ENCODE peak calls at places on chromosomes 2 and 18, in eight cellular contexts. One of them, this sample, is unnamed.

GRCh38 chr2:202135111-202135874 is 62.2 kb downstream of the KIAA2012 start:
- DNase-seq in OCI-LY7: no peak
- DNase-seq in Peyer's patch: peak; percentile 22
- DNase-seq in naive thymus-derived CD4-positive, alpha-beta T cell: no peak
- DNase-seq in adrenal gland: no peak
- DNase-seq in A549: peak; percentile 78
- DNase-seq in heart right ventricle: peak; percentile 71
- DNase-seq in kidney: peak; percentile 92
- DNase-seq in this sample: peak; percentile 88

GRCh38 chr2:239781461-239781860 is 243.7 kb downstream of the NDUFA10 start:
- DNase-seq in Peyer's patch: no peak
- DNase-seq in A549: no peak
- DNase-seq in adrenal gland: peak; percentile 6
- DNase-seq in naive thymus-derived CD4-positive, alpha-beta T cell: no peak
- DNase-seq in heart right ventricle: no peak
- DNase-seq in OCI-LY7: no peak
- DNase-seq in kidney: no peak
- DNase-seq in this sample: no peak

GRCh38 chr2:238168196-238168815 is 9.5 kb downstream of the ERFE start:
- DNase-seq in Peyer's patch: no peak
- DNase-seq in naive thymus-derived CD4-positive, alpha-beta T cell: no peak
- DNase-seq in heart right ventricle: no peak
- DNase-seq in adrenal gland: no peak
- DNase-seq in A549: no peak
- DNase-seq in OCI-LY7: no peak
- DNase-seq in kidney: no peak
- DNase-seq in this sample: peak; percentile 71

GRCh38 chr2:232455426-232456255 is at the start of gene ALPI:
- DNase-seq in A549: no peak
- DNase-seq in Peyer's patch: no peak
- DNase-seq in heart right ventricle: no peak
- DNase-seq in adrenal gland: no peak
- DNase-seq in kidney: no peak
- DNase-seq in OCI-LY7: no peak
- DNase-seq in naive thymus-derived CD4-positive, alpha-beta T cell: no peak
- DNase-seq in this sample: peak; percentile 45

GRCh38 chr2:227043981-227044380 is 120.0 kb downstream of the COL4A4 start:
- DNase-seq in Peyer's patch: no peak
- DNase-seq in naive thymus-derived CD4-positive, alpha-beta T cell: no peak
- DNase-seq in kidney: no peak
- DNase-seq in A549: no peak
- DNase-seq in OCI-LY7: no peak
- DNase-seq in heart right ventricle: no peak
- DNase-seq in adrenal gland: no peak
- DNase-seq in this sample: no peak

GRCh38 chr2:108614659-108615058 is 80.4 kb downstream of the LIMS1 start:
- DNase-seq in heart right ventricle: no peak
- DNase-seq in Peyer's patch: no peak
- DNase-seq in naive thymus-derived CD4-positive, alpha-beta T cell: no peak
- DNase-seq in adrenal gland: no peak
- DNase-seq in OCI-LY7: no peak
- DNase-seq in kidney: no peak
- DNase-seq in A549: no peak
- DNase-seq in this sample: no peak

GRCh38 chr2:101446869-101447268 is 28.0 kb downstream of the RFX8 start:
- DNase-seq in naive thymus-derived CD4-positive, alpha-beta T cell: no peak
- DNase-seq in heart right ventricle: no peak
- DNase-seq in Peyer's patch: no peak
- DNase-seq in A549: no peak
- DNase-seq in adrenal gland: no peak
- DNase-seq in OCI-LY7: no peak
- DNase-seq in kidney: no peak
- DNase-seq in this sample: no peak

GRCh38 chr18:10419420-10420103 is 34.9 kb upstream of the APCDD1 start:
- DNase-seq in OCI-LY7: no peak
- DNase-seq in A549: no peak
- DNase-seq in heart right ventricle: no peak
- DNase-seq in naive thymus-derived CD4-positive, alpha-beta T cell: no peak
- DNase-seq in kidney: no peak
- DNase-seq in Peyer's patch: no peak
- DNase-seq in adrenal gland: no peak
- DNase-seq in this sample: no peak

GRCh38 chr2:230162981-230163380 is 56.8 kb downstream of the SP110 start:
- DNase-seq in A549: no peak
- DNase-seq in adrenal gland: no peak
- DNase-seq in OCI-LY7: no peak
- DNase-seq in heart right ventricle: no peak
- DNase-seq in naive thymus-derived CD4-positive, alpha-beta T cell: no peak
- DNase-seq in kidney: no peak
- DNase-seq in Peyer's patch: no peak
- DNase-seq in this sample: no peak

GRCh38 chr2:130790808-130791616 is 35.7 kb downstream of the AMER3 start:
- DNase-seq in OCI-LY7: no peak
- DNase-seq in kidney: no peak
- DNase-seq in heart right ventricle: no peak
- DNase-seq in A549: no peak
- DNase-seq in adrenal gland: no peak
- DNase-seq in naive thymus-derived CD4-positive, alpha-beta T cell: no peak
- DNase-seq in Peyer's patch: no peak
- DNase-seq in this sample: no peak

GRCh38 chr2:218368621-218369153 is 12.0 kb downstream of the CATIP start:
- DNase-seq in OCI-LY7: no peak
- DNase-seq in heart right ventricle: peak; percentile 38
- DNase-seq in Peyer's patch: no peak
- DNase-seq in naive thymus-derived CD4-positive, alpha-beta T cell: no peak
- DNase-seq in kidney: peak; percentile 77
- DNase-seq in adrenal gland: no peak
- DNase-seq in A549: no peak
- DNase-seq in this sample: peak; percentile 56

GRCh38 chr2:120468136-120468535 is 122.2 kb downstream of the INHBB start:
- DNase-seq in adrenal gland: no peak
- DNase-seq in heart right ventricle: no peak
- DNase-seq in kidney: peak; percentile 54
- DNase-seq in A549: no peak
- DNase-seq in OCI-LY7: no peak
- DNase-seq in naive thymus-derived CD4-positive, alpha-beta T cell: no peak
- DNase-seq in Peyer's patch: no peak
- DNase-seq in this sample: peak; percentile 30

GRCh38 chr18:75727479-75727878 is 300.0 kb upstream of the SMIM21 start:
- DNase-seq in Peyer's patch: no peak
- DNase-seq in naive thymus-derived CD4-positive, alpha-beta T cell: peak; percentile 8
- DNase-seq in heart right ventricle: peak; percentile 36
- DNase-seq in kidney: no peak
- DNase-seq in A549: peak; percentile 19
- DNase-seq in adrenal gland: no peak
- DNase-seq in OCI-LY7: peak; percentile 0
- DNase-seq in this sample: no peak

GRCh38 chr2:149004836-149005235 is 33.7 kb upstream of the LYPD6B start:
- DNase-seq in kidney: no peak
- DNase-seq in Peyer's patch: no peak
- DNase-seq in A549: no peak
- DNase-seq in adrenal gland: no peak
- DNase-seq in heart right ventricle: no peak
- DNase-seq in naive thymus-derived CD4-positive, alpha-beta T cell: no peak
- DNase-seq in OCI-LY7: no peak
- DNase-seq in this sample: no peak

DNA sequence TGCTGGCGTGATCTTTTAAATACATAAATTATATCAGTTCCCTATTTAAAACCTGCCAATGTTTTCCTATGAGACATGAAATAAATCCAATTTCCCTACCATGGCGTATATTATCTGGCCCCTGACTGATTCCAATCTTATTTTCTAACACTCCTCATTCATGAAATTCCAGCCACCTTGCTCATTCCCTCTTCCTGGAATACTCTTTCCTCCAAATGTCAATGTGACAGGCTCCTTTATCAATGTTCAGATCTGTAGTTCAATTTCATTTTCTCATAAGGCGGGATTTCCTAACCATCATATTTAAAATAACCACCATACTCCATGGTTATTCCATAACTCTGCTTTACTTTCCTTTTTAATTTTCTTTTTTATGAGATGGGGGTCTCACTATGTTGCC is 22.0 kb downstream of the SP3 start:
- DNase-seq in kidney: no peak
- DNase-seq in heart right ventricle: no peak
- DNase-seq in OCI-LY7: no peak
- DNase-seq in Peyer's patch: no peak
- DNase-seq in naive thymus-derived CD4-positive, alpha-beta T cell: no peak
- DNase-seq in adrenal gland: no peak
- DNase-seq in A549: no peak
- DNase-seq in this sample: no peak
- H3K4me1 ChIP-seq in kidney: peaks cover 4% of the 10 kb centered on the region
- H3K4me1 ChIP-seq in heart right ventricle: peaks cover 79% of the 10 kb centered on the region
- H3K4me1 ChIP-seq in OCI-LY7: peaks cover 53% of the 10 kb centered on the region
- H3K4me1 ChIP-seq in Peyer's patch: peaks cover 26% of the 10 kb centered on the region
- H3K4me1 ChIP-seq in naive thymus-derived CD4-positive, alpha-beta T cell: peaks cover 54% of the 10 kb centered on the region
- H3K4me1 ChIP-seq in adrenal gland: peaks cover 9% of the 10 kb centered on the region
- H3K4me1 ChIP-seq in A549: peaks cover 50% of the 10 kb centered on the region
- H3K4me1 ChIP-seq in this sample: no peaks in the 10 kb centered on the region

DNA sequence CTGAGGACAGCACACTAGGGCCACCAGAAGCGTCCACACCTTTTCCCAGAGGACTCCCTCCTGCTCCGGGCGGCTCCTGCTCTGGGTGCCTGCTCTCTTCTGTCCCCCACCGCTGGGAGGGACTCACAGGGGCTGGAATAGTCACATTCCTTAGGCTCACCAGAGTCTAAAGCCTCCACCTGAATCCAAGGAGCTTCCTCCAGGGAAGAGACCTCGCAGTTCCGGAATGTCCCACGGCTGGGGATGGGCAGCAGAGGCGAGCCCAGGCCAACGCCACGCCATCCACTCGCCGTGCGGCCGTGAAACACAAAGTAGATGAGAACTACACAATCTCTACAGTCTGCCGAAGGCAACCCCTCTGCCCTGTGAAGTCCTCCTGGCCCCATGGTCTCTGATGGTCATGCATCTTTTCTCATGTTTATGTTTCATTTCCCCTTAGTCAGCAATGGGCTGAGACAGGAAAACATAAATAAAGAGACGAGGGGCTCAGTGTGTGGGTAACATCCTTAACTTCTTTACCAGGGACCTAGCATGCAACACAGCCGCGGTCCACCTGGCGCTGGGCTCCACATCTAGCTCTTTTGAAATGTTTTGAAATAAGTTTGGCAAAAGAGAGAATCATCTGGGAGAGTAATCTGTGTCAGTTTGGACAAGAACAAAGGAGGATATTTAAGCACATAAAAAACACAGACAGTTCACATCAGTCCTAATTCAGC is 98.4 kb downstream of the PXDN start:
- DNase-seq in kidney: peak; percentile 71
- DNase-seq in Peyer's patch: no peak
- DNase-seq in OCI-LY7: no peak
- DNase-seq in heart right ventricle: no peak
- DNase-seq in A549: no peak
- DNase-seq in naive thymus-derived CD4-positive, alpha-beta T cell: no peak
- DNase-seq in adrenal gland: no peak
- DNase-seq in this sample: peak; percentile 30
- H3K27ac ChIP-seq in kidney: no peak overlapping the region
- H3K27ac ChIP-seq in Peyer's patch: no peak overlapping the region
- H3K27ac ChIP-seq in OCI-LY7: no peak overlapping the region
- H3K27ac ChIP-seq in heart right ventricle: peak overlapping the region; percentile 44
- H3K27ac ChIP-seq in A549: no peak overlapping the region
- H3K27ac ChIP-seq in naive thymus-derived CD4-positive, alpha-beta T cell: no peak overlapping the region
- H3K27ac ChIP-seq in adrenal gland: no peak overlapping the region
- H3K27ac ChIP-seq in this sample: no peak overlapping the region

GRCh38 chr2:205685314-205686230 is 3.3 kb downstream of the NRP2 start:
- DNase-seq in Peyer's patch: no peak
- DNase-seq in naive thymus-derived CD4-positive, alpha-beta T cell: no peak
- DNase-seq in adrenal gland: peak; percentile 65
- DNase-seq in A549: peak; percentile 60
- DNase-seq in OCI-LY7: no peak
- DNase-seq in heart right ventricle: no peak
- DNase-seq in kidney: peak; percentile 85
- DNase-seq in this sample: peak; percentile 72
- H3K4me3 ChIP-seq in Peyer's patch: peak overlapping the region; percentile 61
- H3K4me3 ChIP-seq in naive thymus-derived CD4-positive, alpha-beta T cell: no peak overlapping the region
- H3K4me3 ChIP-seq in adrenal gland: peak overlapping the region; percentile 60
- H3K4me3 ChIP-seq in A549: peak overlapping the region; percentile 80
- H3K4me3 ChIP-seq in OCI-LY7: no peak overlapping the region
- H3K4me3 ChIP-seq in heart right ventricle: peak overlapping the region; percentile 73
- H3K4me3 ChIP-seq in kidney: peak overlapping the region; percentile 61
- H3K4me3 ChIP-seq in this sample: peak overlapping the region; percentile 67

GRCh38 chr2:29014811-29015414 is 33.8 kb downstream of the TOGARAM2 start:
- DNase-seq in kidney: peak; percentile 80
- DNase-seq in naive thymus-derived CD4-positive, alpha-beta T cell: peak; percentile 71
- DNase-seq in OCI-LY7: no peak
- DNase-seq in A549: no peak
- DNase-seq in heart right ventricle: peak; percentile 67
- DNase-seq in adrenal gland: no peak
- DNase-seq in Peyer's patch: peak; percentile 75
- DNase-seq in this sample: no peak

GRCh38 chr2:29014331-29014730 is 33.2 kb downstream of the TOGARAM2 start:
- DNase-seq in A549: no peak
- DNase-seq in OCI-LY7: no peak
- DNase-seq in Peyer's patch: no peak
- DNase-seq in adrenal gland: no peak
- DNase-seq in heart right ventricle: peak; percentile 54
- DNase-seq in naive thymus-derived CD4-positive, alpha-beta T cell: no peak
- DNase-seq in kidney: no peak
- DNase-seq in this sample: no peak

GRCh38 chr2:29017716-29018275 is 36.7 kb downstream of the TOGARAM2 start:
- DNase-seq in OCI-LY7: no peak
- DNase-seq in naive thymus-derived CD4-positive, alpha-beta T cell: no peak
- DNase-seq in Peyer's patch: no peak
- DNase-seq in adrenal gland: no peak
- DNase-seq in kidney: no peak
- DNase-seq in heart right ventricle: no peak
- DNase-seq in A549: no peak
- DNase-seq in this sample: no peak

GRCh38 chr2:29016500-29016899 is 35.4 kb downstream of the TOGARAM2 start:
- DNase-seq in heart right ventricle: peak; percentile 48
- DNase-seq in adrenal gland: no peak
- DNase-seq in A549: no peak
- DNase-seq in Peyer's patch: no peak
- DNase-seq in OCI-LY7: no peak
- DNase-seq in kidney: peak; percentile 89
- DNase-seq in naive thymus-derived CD4-positive, alpha-beta T cell: peak; percentile 13
- DNase-seq in this sample: no peak

DNA sequence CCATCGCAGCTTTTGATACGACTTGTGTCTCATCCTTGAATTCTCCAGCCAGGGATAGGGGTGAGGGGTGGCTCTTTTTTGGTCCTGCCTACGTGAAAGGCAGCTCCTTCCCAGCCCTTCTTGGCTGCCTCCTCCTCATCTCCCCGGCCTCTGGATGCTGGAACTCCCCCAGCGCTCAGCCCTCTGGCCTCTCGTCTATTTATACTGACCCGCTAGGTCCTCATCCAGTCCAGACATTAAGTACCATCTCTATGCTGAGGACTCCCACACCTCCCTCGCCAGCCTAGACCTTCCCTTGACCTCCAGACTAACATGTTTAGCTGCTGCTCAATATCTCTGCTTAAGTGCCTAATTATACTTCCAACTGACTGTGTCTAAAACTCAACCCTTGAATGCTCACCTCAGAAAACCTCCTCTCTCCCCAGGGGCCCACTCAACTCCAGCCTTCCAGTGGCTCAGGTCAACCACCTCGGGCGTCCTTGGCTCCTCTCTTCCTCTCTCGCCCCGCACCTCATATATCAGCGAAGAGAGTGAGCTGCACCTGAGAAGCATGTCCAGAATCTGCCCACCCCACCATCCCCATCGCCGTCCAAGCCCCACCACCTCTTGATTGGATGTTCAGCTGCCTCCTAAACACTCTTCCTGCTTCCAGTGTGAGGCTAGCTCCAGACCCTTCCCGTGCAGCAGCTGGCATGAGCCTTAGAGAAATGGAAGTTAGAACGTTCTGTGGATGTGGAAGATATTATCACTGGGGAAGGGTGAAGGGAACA is 34.8 kb downstream of the TOGARAM2 start:
- DNase-seq in naive thymus-derived CD4-positive, alpha-beta T cell: no peak
- DNase-seq in adrenal gland: no peak
- DNase-seq in heart right ventricle: peak; percentile 77
- DNase-seq in Peyer's patch: no peak
- DNase-seq in A549: no peak
- DNase-seq in kidney: no peak
- DNase-seq in OCI-LY7: no peak
- DNase-seq in this sample: no peak
- H3K4me1 ChIP-seq in naive thymus-derived CD4-positive, alpha-beta T cell: peaks cover 74% of the 10 kb centered on the region
- H3K4me1 ChIP-seq in adrenal gland: no peaks in the 10 kb centered on the region
- H3K4me1 ChIP-seq in heart right ventricle: peaks cover 67% of the 10 kb centered on the region
- H3K4me1 ChIP-seq in Peyer's patch: peaks cover 28% of the 10 kb centered on the region
- H3K4me1 ChIP-seq in A549: no peaks in the 10 kb centered on the region
- H3K4me1 ChIP-seq in kidney: peaks cover 11% of the 10 kb centered on the region
- H3K4me1 ChIP-seq in OCI-LY7: no peaks in the 10 kb centered on the region
- H3K4me1 ChIP-seq in this sample: no peaks in the 10 kb centered on the region